ENCODE peak calls at places on chromosomes 1 and 21, in five cellular contexts. One of them, this sample, is unnamed.

GRCh38 chr1:74010206-74010605 is 187.8 kb downstream of the LRRIQ3 start:
- DNase-seq in heart left ventricle: no peak
- DNase-seq in Peyer's patch: peak; percentile 44
- DNase-seq in IMR-90: no peak
- DNase-seq in uterus: no peak
- DNase-seq in this sample: no peak

GRCh38 chr1:22375601-22376000 is 76.0 kb upstream of the ZBTB40 start:
- DNase-seq in heart left ventricle: no peak
- DNase-seq in Peyer's patch: no peak
- DNase-seq in IMR-90: no peak
- DNase-seq in uterus: no peak
- DNase-seq in this sample: no peak

GRCh38 chr1:61853545-61853944 is 111.3 kb downstream of the PATJ start:
- DNase-seq in heart left ventricle: no peak
- DNase-seq in Peyer's patch: no peak
- DNase-seq in IMR-90: peak; percentile 22
- DNase-seq in uterus: no peak
- DNase-seq in this sample: no peak

GRCh38 chr21:42358937-42359336 is 7.4 kb downstream of the TFF1 start:
- DNase-seq in heart left ventricle: no peak
- DNase-seq in Peyer's patch: no peak
- DNase-seq in IMR-90: no peak
- DNase-seq in uterus: no peak
- DNase-seq in this sample: no peak

GRCh38 chr1:151728151-151728711 is 6.9 kb downstream of the RIIAD1 start:
- DNase-seq in heart left ventricle: peak; percentile 51
- DNase-seq in Peyer's patch: no peak
- DNase-seq in IMR-90: peak; percentile 57
- DNase-seq in uterus: peak; percentile 30
- DNase-seq in this sample: peak; percentile 84

GRCh38 chr1:57845041-57845440 is 421.2 kb upstream of the DAB1 start:
- DNase-seq in heart left ventricle: no peak
- DNase-seq in Peyer's patch: no peak
- DNase-seq in IMR-90: no peak
- DNase-seq in uterus: no peak
- DNase-seq in this sample: no peak

GRCh38 chr1:21313886-21314796 is 23.9 kb upstream of the ECE1 start:
- DNase-seq in heart left ventricle: no peak
- DNase-seq in Peyer's patch: no peak
- DNase-seq in IMR-90: no peak
- DNase-seq in uterus: peak; percentile 84
- DNase-seq in this sample: peak; percentile 90

GRCh38 chr1:119713039-119713537 is 1.4 kb downstream of the PHGDH start:
- DNase-seq in heart left ventricle: no peak
- DNase-seq in Peyer's patch: no peak
- DNase-seq in IMR-90: peak; percentile 31
- DNase-seq in uterus: peak; percentile 28
- DNase-seq in this sample: no peak

GRCh38 chr1:14466006-14466405 is 132.5 kb upstream of the KAZN start:
- DNase-seq in heart left ventricle: no peak
- DNase-seq in Peyer's patch: no peak
- DNase-seq in IMR-90: no peak
- DNase-seq in uterus: no peak
- DNase-seq in this sample: no peak

GRCh38 chr1:9653195-9653782 is 1.8 kb downstream of the PIK3CD start:
- DNase-seq in heart left ventricle: no peak
- DNase-seq in Peyer's patch: no peak
- DNase-seq in IMR-90: no peak
- DNase-seq in uterus: no peak
- DNase-seq in this sample: no peak

GRCh38 chr1:24849653-24850295 is 80.3 kb downstream of the RUNX3 start:
- DNase-seq in heart left ventricle: no peak
- DNase-seq in Peyer's patch: peak; percentile 68
- DNase-seq in IMR-90: peak; percentile 34
- DNase-seq in uterus: no peak
- DNase-seq in this sample: peak; percentile 61

GRCh38 chr1:86154581-86155060 is 2.0 kb downstream of the COL24A1 start:
- DNase-seq in heart left ventricle: no peak
- DNase-seq in Peyer's patch: no peak
- DNase-seq in IMR-90: peak; percentile 38
- DNase-seq in uterus: no peak
- DNase-seq in this sample: peak; percentile 69

DNA sequence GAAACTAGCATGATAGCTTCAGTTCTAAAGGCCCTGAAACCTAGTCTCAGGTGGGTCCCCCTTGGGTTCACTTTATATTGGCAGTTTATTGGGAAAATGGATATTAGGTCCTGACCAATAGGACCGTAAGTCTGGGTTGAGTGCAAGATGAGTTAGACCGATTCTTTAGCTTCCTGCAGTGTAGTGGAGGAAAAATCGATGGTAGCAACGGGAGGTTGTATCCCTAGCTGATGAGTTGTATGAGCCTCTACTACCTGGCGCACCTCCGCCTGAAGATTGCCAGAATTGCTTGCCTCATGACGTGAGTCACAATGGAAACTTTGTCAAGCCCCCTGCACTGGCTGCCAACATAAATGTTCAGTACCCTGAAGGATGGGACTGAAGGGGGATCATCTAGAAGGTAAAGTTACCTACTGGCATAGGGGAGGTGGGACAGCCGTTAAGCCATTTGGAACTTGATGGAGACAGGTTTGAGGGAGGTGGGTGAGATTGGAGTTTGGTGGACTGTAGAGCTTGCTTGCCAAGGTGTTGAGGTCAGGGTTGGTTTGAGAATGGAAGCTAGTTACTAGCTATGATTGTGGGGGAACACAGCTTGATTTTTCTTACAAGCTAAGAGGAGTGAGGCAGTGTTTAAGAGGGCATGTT is 4.0 kb downstream of the RCC1 start:
- DNase-seq in heart left ventricle: no peak
- DNase-seq in Peyer's patch: no peak
- DNase-seq in IMR-90: no peak
- DNase-seq in uterus: no peak
- DNase-seq in this sample: no peak
- TF ChIP-seq POLR2A in heart left ventricle: no peak
- TF ChIP-seq POLR2A in Peyer's patch: no peak
- TF ChIP-seq POLR2A in IMR-90: no peak
- TF ChIP-seq POLR2A in uterus: no peak
- TF ChIP-seq POLR2A in this sample: no peak

DNA sequence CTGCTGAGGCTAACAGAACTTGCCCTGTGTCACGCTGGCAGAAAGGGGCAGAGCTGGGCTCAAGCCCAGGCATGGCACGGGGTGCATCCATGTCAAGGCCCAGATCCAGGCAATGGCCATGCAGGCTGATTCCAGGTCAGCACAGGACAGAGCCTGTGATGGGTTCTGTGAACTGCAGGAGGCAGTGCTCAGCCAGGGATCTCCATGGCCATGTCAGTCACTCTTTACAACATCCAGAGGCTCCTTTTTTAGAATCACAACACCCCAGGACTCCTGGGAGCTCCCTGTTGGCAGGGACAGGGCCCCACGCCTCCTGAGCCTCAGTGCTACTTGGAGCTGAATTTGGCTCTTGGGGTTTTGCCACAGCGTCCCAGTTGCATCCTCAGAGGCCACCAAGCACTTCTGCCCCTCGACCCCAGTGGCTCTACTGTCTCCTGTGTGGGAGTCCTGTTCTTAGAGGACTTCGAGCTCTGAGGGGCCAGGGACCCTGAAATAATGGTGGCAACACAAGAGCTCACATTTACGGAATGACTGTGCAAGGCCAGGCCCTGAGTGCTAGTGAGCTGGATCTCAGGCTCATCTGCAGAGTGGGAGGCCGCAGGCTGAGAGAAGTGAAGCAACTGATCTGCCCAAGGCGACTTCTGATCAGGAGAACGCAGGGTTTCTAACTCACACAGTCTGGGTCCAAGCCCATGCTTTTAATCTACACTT is 211.5 kb downstream of the TRABD2B start:
- DNase-seq in heart left ventricle: peak; percentile 44
- DNase-seq in Peyer's patch: no peak
- DNase-seq in IMR-90: no peak
- DNase-seq in uterus: peak; percentile 27
- DNase-seq in this sample: no peak
- H3K27me3 ChIP-seq in heart left ventricle: no peaks in the 10 kb centered on the region
- H3K27me3 ChIP-seq in Peyer's patch: no peaks in the 10 kb centered on the region
- H3K27me3 ChIP-seq in IMR-90: no peaks in the 10 kb centered on the region
- H3K27me3 ChIP-seq in uterus: no peaks in the 10 kb centered on the region
- H3K27me3 ChIP-seq in this sample: no peaks in the 10 kb centered on the region

DNA sequence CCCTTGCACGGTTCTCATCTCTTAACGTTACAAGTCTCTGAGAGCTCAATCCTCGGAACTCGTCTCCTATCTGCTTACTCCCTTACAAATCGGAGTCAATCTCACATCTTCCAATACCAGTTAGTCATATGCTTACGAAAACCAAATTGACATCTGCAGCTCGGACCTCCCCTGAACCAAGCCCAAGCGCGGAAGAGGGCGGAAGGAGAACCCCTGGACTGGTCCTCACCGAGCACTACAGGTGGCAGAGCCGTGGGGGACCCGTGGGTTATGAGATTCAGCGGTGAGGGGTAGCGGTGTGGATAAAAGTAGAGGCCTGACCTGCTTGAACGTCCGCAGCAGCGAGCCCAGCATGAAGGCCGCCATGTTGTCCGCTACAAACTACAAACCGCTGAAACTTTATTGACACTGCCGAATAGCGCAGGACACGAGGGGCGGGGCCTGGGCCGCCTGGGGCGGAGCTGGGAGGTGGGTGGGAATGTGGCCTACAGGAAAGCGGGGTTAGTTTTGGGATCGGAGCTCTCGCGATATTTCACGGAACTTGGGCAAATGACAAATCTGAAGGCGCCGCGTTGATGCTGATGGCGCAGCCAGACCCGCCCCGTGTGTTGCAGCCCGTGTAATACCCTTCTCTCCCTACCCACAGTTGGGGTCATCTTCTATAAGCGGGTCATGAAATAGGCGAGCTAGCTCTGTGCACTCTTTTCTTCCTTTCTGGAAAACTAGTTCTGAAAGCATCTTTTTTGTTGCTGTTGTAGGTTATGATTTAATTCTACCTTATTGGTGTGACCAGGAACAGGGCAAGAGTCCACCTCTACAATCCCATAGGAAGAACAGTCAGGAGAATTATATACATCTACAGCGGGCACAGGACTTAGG is at the start of gene MRPS14:
- DNase-seq in heart left ventricle: peak; percentile 98
- DNase-seq in Peyer's patch: peak; percentile 99
- DNase-seq in IMR-90: peak; percentile 99
- DNase-seq in uterus: peak; percentile 99
- DNase-seq in this sample: peak; percentile 99
- TF ChIP-seq POLR2A in heart left ventricle: peak; percentile 70
- TF ChIP-seq POLR2A in Peyer's patch: peak; percentile 37
- TF ChIP-seq POLR2A in IMR-90: peak; percentile 76
- TF ChIP-seq POLR2A in uterus: peak; percentile 81
- TF ChIP-seq POLR2A in this sample: peak; percentile 58

DNA sequence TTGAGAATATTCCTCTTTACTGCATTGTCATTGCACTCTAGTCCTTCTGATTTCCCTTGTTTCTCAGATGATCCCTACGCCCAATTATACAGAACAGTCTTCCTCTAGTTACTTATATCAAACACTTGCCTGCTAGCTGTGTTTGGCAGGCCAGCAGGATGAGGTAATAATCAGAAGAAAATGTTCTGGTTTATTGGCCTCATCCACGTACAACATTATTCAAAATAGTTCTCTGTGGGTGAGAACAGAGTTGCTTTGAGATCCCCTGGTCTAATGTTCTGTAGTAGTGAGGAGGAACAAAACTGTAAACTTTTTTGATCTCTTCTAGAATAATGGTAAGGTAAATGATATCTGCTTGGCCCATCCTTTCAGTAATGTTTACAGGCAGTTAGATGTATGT is 22.3 kb upstream of the C1orf105 start:
- DNase-seq in heart left ventricle: peak; percentile 46
- DNase-seq in Peyer's patch: no peak
- DNase-seq in IMR-90: peak; percentile 18
- DNase-seq in uterus: peak; percentile 29
- DNase-seq in this sample: peak; percentile 76
- H3K27me3 ChIP-seq in heart left ventricle: no peaks in the 10 kb centered on the region
- H3K27me3 ChIP-seq in Peyer's patch: no peaks in the 10 kb centered on the region
- H3K27me3 ChIP-seq in IMR-90: no peaks in the 10 kb centered on the region
- H3K27me3 ChIP-seq in uterus: no peaks in the 10 kb centered on the region
- H3K27me3 ChIP-seq in this sample: no peaks in the 10 kb centered on the region

DNA sequence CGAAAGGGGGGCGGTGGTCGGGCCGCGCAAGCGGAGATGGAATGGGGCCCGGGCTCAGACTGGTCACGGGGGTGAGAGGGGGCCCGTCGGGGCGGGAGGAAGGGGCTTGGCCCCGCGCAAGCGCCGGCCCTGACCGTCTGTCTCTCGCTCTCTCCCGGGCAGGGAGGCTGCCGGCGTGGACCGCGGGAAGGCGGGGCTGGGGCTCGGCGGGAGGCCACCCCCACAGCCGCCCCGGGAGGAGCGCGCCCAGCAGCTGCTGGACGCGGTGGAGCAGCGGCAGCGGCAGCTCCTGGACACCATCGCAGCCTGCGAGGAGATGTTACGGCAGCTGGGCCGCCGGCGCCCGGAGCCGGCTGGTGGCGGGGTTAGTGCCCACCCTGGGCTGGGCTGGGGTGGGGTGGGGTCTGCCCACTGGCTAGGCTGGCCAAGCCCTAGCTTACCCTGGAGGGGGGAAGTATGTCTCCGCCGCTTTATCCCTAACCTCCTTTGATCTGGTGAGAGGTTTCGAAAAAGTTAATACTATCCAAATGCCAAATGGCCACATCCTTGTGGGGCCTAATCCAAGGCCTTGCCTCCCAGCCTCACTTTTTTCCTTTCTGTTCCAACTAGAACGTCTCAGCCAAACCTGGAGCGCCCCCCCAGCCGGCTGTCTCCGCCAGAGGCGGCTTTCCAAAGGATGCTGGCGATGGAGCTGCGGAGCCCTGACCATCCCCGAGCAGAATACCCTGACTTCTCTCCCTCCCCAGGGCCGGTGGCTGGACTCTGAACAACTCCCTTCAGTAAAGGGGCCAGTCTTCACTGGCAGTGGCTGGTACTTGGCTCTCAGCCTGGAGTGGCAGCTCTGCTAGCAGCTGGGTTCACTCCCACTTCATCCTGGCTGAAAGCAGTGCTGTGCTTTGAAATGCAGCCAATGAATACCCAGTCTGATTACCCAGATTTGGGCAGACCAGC is 636 bp upstream of the YRDC start:
- DNase-seq in heart left ventricle: peak; percentile 81
- DNase-seq in Peyer's patch: peak; percentile 61
- DNase-seq in IMR-90: peak; percentile 76
- DNase-seq in uterus: peak; percentile 71
- DNase-seq in this sample: peak; percentile 86
- TF ChIP-seq POLR2A in heart left ventricle: no peak
- TF ChIP-seq POLR2A in Peyer's patch: no peak
- TF ChIP-seq POLR2A in IMR-90: no peak
- TF ChIP-seq POLR2A in uterus: no peak
- TF ChIP-seq POLR2A in this sample: no peak

GRCh38 chr1:995665-996633 is 3.9 kb downstream of the HES4 start:
- DNase-seq in heart left ventricle: no peak
- DNase-seq in Peyer's patch: no peak
- DNase-seq in IMR-90: no peak
- DNase-seq in uterus: no peak
- DNase-seq in this sample: peak; percentile 63
- H3K27me3 ChIP-seq in heart left ventricle: no peaks in the 10 kb centered on the region
- H3K27me3 ChIP-seq in Peyer's patch: peaks cover 30% of the 10 kb centered on the region
- H3K27me3 ChIP-seq in IMR-90: no peaks in the 10 kb centered on the region
- H3K27me3 ChIP-seq in uterus: peaks cover 4% of the 10 kb centered on the region
- H3K27me3 ChIP-seq in this sample: peaks cover 5% of the 10 kb centered on the region

This sample was measured in sigmoid colon.